ENCODE peak calls at places on chromosomes 16 and 17, in ten cellular contexts. B is stomach, K is GM12878, A is sigmoid colon, E is GM23338, R is vagina, G is GM12892, S is Panc1, P is GM12891, Y is HCT116. F is an unnamed sample.

GRCh38 chr16:55349867-55350266 is 25.9 kb downstream of the IRX6 start:
- DNase-seq in B (no peak), K (no peak), A (no peak), E (no peak), R (no peak), G (no peak), S (no peak), P (no peak), Y (no peak), F (no peak)

GRCh38 chr17:58415371-58416055 is 1.8 kb downstream of the RNF43 start:
- DNase-seq in B (peak), K (no peak), A (no peak), E (peak), R (no peak), G (no peak), S (no peak), P (no peak), Y (no peak), F (no peak)

GRCh38 chr17:80060629-80061028 is 24.2 kb downstream of the CCDC40 start:
- DNase-seq in B (no peak), K (no peak), A (no peak), E (no peak), R (no peak), G (no peak), S (no peak), P (no peak), Y (no peak), F (no peak)

GRCh38 chr16:106623-107324 is 28.7 kb downstream of the MPG start:
- DNase-seq in B (peak), K (no peak), A (no peak), E (peak), R (no peak), G (peak), S (peak), P (no peak), Y (peak), F (peak)

GRCh38 chr17:75570772-75571171 is 16.8 kb upstream of the MYO15B start:
- DNase-seq in B (no peak), K (no peak), A (peak), E (no peak), R (no peak), G (no peak), S (no peak), P (no peak), Y (no peak), F (no peak)

GRCh38 chr17:68020451-68020779 is 15.1 kb upstream of the KPNA2 start:
- DNase-seq in B (no peak), K (no peak), A (no peak), E (no peak), R (no peak), G (no peak), S (no peak), P (no peak), Y (no peak), F (peak)

GRCh38 chr16:57531635-57532220 is 4.6 kb downstream of the CCDC102A start:
- DNase-seq in B (no peak), K (no peak), A (peak), E (no peak), R (peak), G (no peak), S (no peak), P (no peak), Y (no peak), F (no peak)

GRCh38 chr16:50403491-50403890 is 34.7 kb upstream of the BRD7 start:
- DNase-seq in B (peak), K (no peak), A (no peak), E (no peak), R (peak), G (no peak), S (no peak), P (no peak), Y (no peak), F (no peak)

GRCh38 chr17:78252111-78252634 is 20.7 kb downstream of the TMEM235 start:
- DNase-seq in B (peak), K (no peak), A (peak), E (no peak), R (no peak), G (no peak), S (no peak), P (peak), Y (no peak), F (no peak)

GRCh38 chr17:82064433-82065192 is 991 bp downstream of the DUS1L start:
- DNase-seq in B (peak), K (no peak), A (no peak), E (peak), R (no peak), G (no peak), S (no peak), P (no peak), Y (no peak), F (no peak)

GRCh38 chr17:80720624-80721577 is 176.3 kb downstream of the RPTOR start:
- DNase-seq in B (peak), K (no peak), A (no peak), E (no peak), R (no peak), G (no peak), S (peak), P (no peak), Y (no peak), F (no peak)

GRCh38 chr16:81266680-81267095 is 28.2 kb downstream of the BCO1 start:
- DNase-seq in B (peak), K (no peak), A (no peak), E (no peak), R (no peak), G (no peak), S (no peak), P (no peak), Y (no peak), F (no peak)

GRCh38 chr16:81264386-81264785 is 25.9 kb downstream of the BCO1 start:
- DNase-seq in B (no peak), K (no peak), A (no peak), E (no peak), R (no peak), G (no peak), S (no peak), P (no peak), Y (no peak), F (no peak)

GRCh38 chr16:81263470-81264200 is 25.1 kb downstream of the BCO1 start:
- DNase-seq in B (no peak), K (no peak), A (peak), E (peak), R (no peak), G (no peak), S (no peak), P (no peak), Y (no peak), F (peak)

GRCh38 chr16:81265052-81265451 is 26.6 kb downstream of the BCO1 start:
- DNase-seq in B (no peak), K (no peak), A (no peak), E (no peak), R (no peak), G (no peak), S (no peak), P (no peak), Y (no peak), F (no peak)

GRCh38 chr16:81265658-81266451 is 27.4 kb downstream of the BCO1 start:
- DNase-seq in B (peak), K (no peak), A (peak), E (no peak), R (no peak), G (no peak), S (no peak), P (no peak), Y (no peak), F (no peak)
- TF ChIP-seq POLR2AphosphoS5 in B (peak), K (no peak), A (peak), E (no peak), R (peak), G (no peak), S (no peak), P (no peak), Y (no peak), F (no peak)

GRCh38 chr16:86363836-86364618 is 146.3 kb upstream of the FOXF1 start:
- DNase-seq in B (no peak), K (no peak), A (peak), E (no peak), R (no peak), G (no peak), S (no peak), P (no peak), Y (no peak), F (no peak)
- TF ChIP-seq POLR2AphosphoS5 in B (peak), K (no peak), A (peak), E (no peak), R (peak), G (no peak), S (no peak), P (no peak), Y (no peak), F (no peak)

GRCh38 chr16:22321340-22322001 is 24.3 kb downstream of the POLR3E start:
- DNase-seq in B (peak), K (peak), A (peak), E (peak), R (no peak), G (peak), S (no peak), P (peak), Y (peak), F (peak)
- TF ChIP-seq POLR2AphosphoS5 in B (no peak), K (no peak), A (peak), E (no peak), R (no peak), G (no peak), S (no peak), P (no peak), Y (no peak), F (no peak)

GRCh38 chr17:38850374-38850773 is 3.1 kb downstream of the RPL23 start:
- DNase-seq in B (no peak), K (no peak), A (no peak), E (no peak), R (no peak), G (no peak), S (no peak), P (no peak), Y (no peak), F (no peak)
- TF ChIP-seq POLR2AphosphoS5 in B (no peak), K (peak), A (no peak), E (no peak), R (no peak), G (peak), S (no peak), P (peak), Y (no peak), F (no peak)

GRCh38 chr16:88688013-88688778 is 1.9 kb upstream of the SNAI3 start:
- DNase-seq in B (peak), K (no peak), A (no peak), E (no peak), R (no peak), G (no peak), S (no peak), P (no peak), Y (no peak), F (no peak)
- TF ChIP-seq POLR2AphosphoS5 in B (no peak), K (no peak), A (no peak), E (no peak), R (no peak), G (no peak), S (no peak), P (no peak), Y (no peak), F (no peak)

DNA sequence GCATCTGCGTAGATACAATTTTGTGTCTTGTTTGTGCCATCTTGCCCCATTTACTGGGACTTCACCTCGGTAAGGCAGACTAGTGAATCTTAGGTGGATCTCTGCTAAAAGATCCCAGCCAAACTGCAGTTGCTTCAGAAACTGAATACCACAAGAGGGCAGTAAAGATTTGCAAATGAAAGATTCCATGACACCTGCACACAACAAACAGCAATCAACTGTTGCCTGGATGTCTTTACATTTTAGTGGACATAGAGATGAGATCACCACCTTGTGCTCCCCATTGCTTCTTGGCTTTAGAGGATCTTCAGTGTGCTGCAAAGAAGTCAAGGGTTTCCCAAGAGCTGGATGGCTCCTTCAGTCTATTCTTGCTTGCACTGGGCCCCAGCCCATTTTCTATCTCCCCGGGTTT is 119.2 kb upstream of the CACNG5 start:
- DNase-seq in B (no peak), K (peak), A (no peak), E (peak), R (peak), G (peak), S (no peak), P (peak), Y (peak), F (peak)
- TF ChIP-seq POLR2AphosphoS5 in B (no peak), K (no peak), A (no peak), E (no peak), R (no peak), G (no peak), S (no peak), P (no peak), Y (no peak), F (no peak)

GRCh38 chr17:2776589-2777241 is 19.5 kb upstream of the RAP1GAP2 start:
- DNase-seq in B (no peak), K (no peak), A (no peak), E (peak), R (no peak), G (no peak), S (no peak), P (no peak), Y (no peak), F (no peak)
- TF ChIP-seq POLR2AphosphoS5 in B (no peak), K (no peak), A (no peak), E (peak), R (no peak), G (no peak), S (no peak), P (no peak), Y (no peak), F (no peak)

DNA sequence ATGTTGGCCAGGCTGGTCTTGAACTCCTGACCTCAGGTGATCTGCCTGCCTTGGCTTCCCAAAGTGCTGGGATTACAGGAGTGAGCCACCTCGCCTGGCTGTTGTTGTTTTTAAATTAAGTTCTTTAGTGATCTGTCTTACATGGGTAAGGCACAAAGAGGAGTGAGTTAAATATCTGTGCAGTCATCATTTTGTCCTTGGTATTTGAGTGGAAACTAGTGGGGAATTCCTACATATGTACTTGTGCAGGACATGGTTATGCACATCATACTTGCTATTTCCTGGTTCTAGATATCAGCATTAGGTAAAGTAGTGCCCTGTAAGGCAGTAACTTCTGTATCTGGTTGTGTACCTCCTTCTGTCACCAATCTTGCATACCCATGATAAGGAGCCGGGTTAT is 3.7 kb downstream of the KPNB1 start:
- DNase-seq in B (no peak), K (no peak), A (no peak), E (no peak), R (no peak), G (no peak), S (no peak), P (no peak), Y (no peak), F (no peak)
- TF ChIP-seq POLR2AphosphoS5 in B (no peak), K (no peak), A (no peak), E (no peak), R (no peak), G (no peak), S (no peak), P (no peak), Y (no peak), F (no peak)

GRCh38 chr17:40542562-40543411 is 22.5 kb downstream of the CCR7 start:
- DNase-seq in B (peak), K (no peak), A (peak), E (no peak), R (peak), G (no peak), S (no peak), P (no peak), Y (no peak), F (peak)
- TF ChIP-seq POLR2AphosphoS5 in B (peak), K (peak), A (peak), E (no peak), R (peak), G (no peak), S (no peak), P (peak), Y (no peak), F (no peak)

GRCh38 chr16:31188450-31189411 is 8.8 kb downstream of the FUS start:
- DNase-seq in B (no peak), K (no peak), A (no peak), E (no peak), R (no peak), G (no peak), S (no peak), P (no peak), Y (no peak), F (no peak)

GRCh38 chr16:31185339-31185738 is 5.4 kb downstream of the FUS start:
- DNase-seq in B (no peak), K (no peak), A (no peak), E (no peak), R (no peak), G (no peak), S (no peak), P (no peak), Y (no peak), F (no peak)

GRCh38 chr16:31187808-31188189 is 7.9 kb downstream of the FUS start:
- DNase-seq in B (no peak), K (no peak), A (no peak), E (no peak), R (no peak), G (no peak), S (no peak), P (no peak), Y (no peak), F (no peak)

GRCh38 chr16:31186176-31186575 is 6.2 kb downstream of the FUS start:
- DNase-seq in B (no peak), K (no peak), A (no peak), E (no peak), R (no peak), G (no peak), S (no peak), P (no peak), Y (no peak), F (no peak)

GRCh38 chr16:31186930-31187807 is 7.2 kb downstream of the FUS start:
- DNase-seq in B (no peak), K (no peak), A (no peak), E (no peak), R (no peak), G (no peak), S (no peak), P (no peak), Y (no peak), F (no peak)
- TF ChIP-seq POLR2AphosphoS5 in B (no peak), K (peak), A (no peak), E (no peak), R (no peak), G (peak), S (peak), P (peak), Y (no peak), F (no peak)